ENCODE peak calls at places on chromosomes 11 and 22, in four cellular contexts. Y, A, P and M are unnamed samples.
A peak's percentile ranks its signal among the peaks of the same experiment; 100 is the strongest.

GRCh38 chr22:49964493-49965290 is 4.1 kb downstream of the PIM3 start:
- DNase-seq in Y (no peak), A (no peak), P (no peak), M (no peak)

GRCh38 chr22:35212020-35212419 is 45.3 kb upstream of the HMGXB4 start:
- DNase-seq in Y (no peak), A (no peak), P (no peak), M (peak; percentile 90)

GRCh38 chr11:30583505-30584280 is 2.5 kb downstream of the MPPED2 start:
- DNase-seq in Y (no peak), A (no peak), P (no peak), M (no peak)

GRCh38 chr11:3866206-3866605 is 10.7 kb downstream of the STIM1 start:
- DNase-seq in Y (no peak), A (no peak), P (peak; percentile 84), M (no peak)

GRCh38 chr11:32435511-32435946 is at the start of gene WT1:
- DNase-seq in Y (peak; percentile 56), A (no peak), P (no peak), M (peak; percentile 85)

GRCh38 chr22:33873666-33874065 is 46.6 kb downstream of the LARGE1 start:
- DNase-seq in Y (no peak), A (no peak), P (no peak), M (no peak)

GRCh38 chr11:92969634-92970347 is at the start of gene MTNR1B:
- DNase-seq in Y (no peak), A (no peak), P (no peak), M (no peak)

GRCh38 chr22:28855355-28856094 is 27.8 kb upstream of the ZNRF3 start:
- DNase-seq in Y (peak; percentile 83), A (peak; percentile 27), P (peak; percentile 70), M (peak; percentile 70)

GRCh38 chr22:24471570-24471969 is 23.6 kb upstream of the UPB1 start:
- DNase-seq in Y (no peak), A (no peak), P (no peak), M (no peak)

GRCh38 chr22:31350410-31350863 is 4.3 kb upstream of the PATZ1 start:
- DNase-seq in Y (no peak), A (no peak), P (peak; percentile 90), M (peak; percentile 47)

GRCh38 chr11:68594123-68594522 is 90.2 kb upstream of the GAL start:
- DNase-seq in Y (no peak), A (no peak), P (no peak), M (no peak)

GRCh38 chr11:656866-657265 is 19.8 kb downstream of the DRD4 start:
- DNase-seq in Y (peak; percentile 3), A (no peak), P (no peak), M (no peak)

GRCh38 chr22:19360300-19360792 is 68.8 kb upstream of the CLTCL1 start:
- DNase-seq in Y (no peak), A (no peak), P (no peak), M (no peak)

GRCh38 chr11:37108436-37109204 is 510.6 kb upstream of the RAG2 start:
- DNase-seq in Y (no peak), A (no peak), P (no peak), M (no peak)

GRCh38 chr22:20741634-20742581 is 32.0 kb upstream of the SERPIND1 start:
- DNase-seq in Y (peak; percentile 64), A (no peak), P (peak; percentile 44), M (peak; percentile 90)

GRCh38 chr22:36860438-36860820 is 377 bp upstream of the NCF4 start:
- DNase-seq in Y (no peak), A (no peak), P (no peak), M (no peak)
- TF ChIP-seq TARDBP in Y (no peak), A (no peak), P (no peak), M (no peak)

DNA sequence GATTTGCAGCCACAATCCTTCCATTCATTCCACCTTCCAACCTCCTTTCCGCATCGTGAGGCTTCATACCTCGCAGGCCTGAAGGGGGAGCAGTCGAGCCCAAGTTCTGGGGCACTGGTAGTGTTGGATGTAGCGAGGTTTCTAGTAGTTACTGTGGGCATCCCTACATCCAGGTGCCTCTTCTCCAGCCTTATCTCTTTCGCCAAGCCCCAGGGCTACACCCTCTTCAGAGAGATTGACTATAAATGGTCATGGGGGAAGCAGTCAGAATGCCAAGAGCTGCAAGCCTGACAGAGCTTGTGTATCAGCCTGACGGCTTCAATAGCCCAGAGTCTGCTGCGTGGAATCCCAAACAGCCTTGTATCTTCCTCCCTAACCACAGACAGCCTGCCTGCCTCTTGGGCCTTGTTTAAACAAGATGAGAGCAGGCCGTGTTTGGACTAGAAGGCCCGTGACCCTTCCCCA is 28.9 kb downstream of the CLMP start:
- DNase-seq in Y (peak; percentile 63), A (no peak), P (no peak), M (peak; percentile 18)
- TF ChIP-seq TARDBP in Y (no peak), A (no peak), P (no peak), M (no peak)

GRCh38 chr11:56917708-56918450 is 70.8 kb upstream of the OR5AK2 start:
- DNase-seq in Y (no peak), A (no peak), P (no peak), M (no peak)
- TF ChIP-seq TARDBP in Y (no peak), A (no peak), P (no peak), M (no peak)

DNA sequence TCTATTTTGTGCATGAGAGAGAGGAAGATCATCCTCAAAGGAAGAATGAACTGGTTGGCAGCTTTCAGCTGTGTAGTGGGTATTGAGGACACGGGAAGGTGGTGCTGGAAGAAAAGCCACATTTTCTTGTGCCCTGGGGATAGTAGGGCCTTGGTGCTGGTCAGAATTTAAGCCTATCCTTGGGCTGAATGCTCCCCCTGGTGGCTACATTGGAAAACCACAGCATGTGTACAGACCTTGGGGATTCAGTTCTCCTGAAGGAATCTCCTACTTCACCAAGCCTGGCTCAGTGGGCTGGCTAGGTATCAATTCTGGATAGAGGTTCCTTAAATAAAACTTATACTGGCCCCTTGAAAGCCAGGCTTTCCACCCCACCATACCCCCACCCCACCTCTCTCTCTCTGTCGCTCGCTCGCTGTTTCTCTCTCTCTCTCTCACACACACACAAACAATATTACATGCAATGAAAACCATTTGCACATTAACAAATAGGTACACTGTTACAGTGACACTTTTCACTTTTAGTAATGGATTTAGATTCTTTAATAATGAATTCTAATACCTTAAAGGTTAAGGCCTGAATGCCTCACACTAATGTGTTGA is 2.8 kb upstream of the OR51M1 start:
- DNase-seq in Y (peak; percentile 60), A (no peak), P (peak; percentile 52), M (peak; percentile 54)
- TF ChIP-seq TARDBP in Y (no peak), A (no peak), P (no peak), M (no peak)

GRCh38 chr11:17597770-17598169 is 50.7 kb downstream of the OTOG start:
- DNase-seq in Y (no peak), A (no peak), P (no peak), M (no peak)
- TF ChIP-seq TARDBP in Y (no peak), A (no peak), P (no peak), M (no peak)

DNA sequence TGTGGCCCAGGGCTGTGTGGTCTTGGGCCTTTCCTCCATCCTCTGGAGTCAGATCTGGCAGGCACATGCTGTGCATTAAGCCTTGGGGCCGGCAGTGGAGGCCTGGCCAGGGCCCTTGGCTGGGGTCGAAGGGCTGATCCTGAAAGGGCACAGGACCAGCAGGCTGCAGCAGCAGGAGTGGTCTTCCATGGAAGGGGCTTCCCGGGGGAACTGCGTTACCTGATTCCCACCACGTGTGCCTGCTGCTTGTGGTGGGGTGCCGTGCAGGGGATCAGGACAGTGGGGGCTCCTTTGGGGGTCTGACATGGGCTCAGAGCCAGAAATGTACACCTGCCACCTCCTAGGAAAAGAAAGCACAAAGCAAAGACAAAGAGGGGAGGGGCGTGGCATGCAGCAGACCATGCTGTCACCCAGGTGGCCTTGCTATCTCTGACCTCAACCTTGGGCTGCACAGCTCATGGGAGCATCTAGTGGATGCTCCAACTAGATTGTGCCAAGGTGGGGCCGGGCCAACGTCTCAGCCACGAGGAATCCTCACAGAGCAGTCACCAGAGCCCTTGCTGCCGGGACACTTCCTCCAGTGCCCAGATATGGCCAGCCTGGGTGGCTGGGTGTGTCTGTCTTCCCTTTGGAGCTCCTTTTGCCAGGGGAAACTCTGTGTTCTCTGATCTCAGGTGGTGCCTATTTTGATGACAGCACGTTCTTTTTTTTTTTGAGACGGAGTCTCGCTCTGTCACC is 17.9 kb upstream of the YPEL1 start:
- DNase-seq in Y (no peak), A (no peak), P (peak; percentile 13), M (peak; percentile 87)
- TF ChIP-seq TARDBP in Y (no peak), A (no peak), P (no peak), M (no peak)

DNA sequence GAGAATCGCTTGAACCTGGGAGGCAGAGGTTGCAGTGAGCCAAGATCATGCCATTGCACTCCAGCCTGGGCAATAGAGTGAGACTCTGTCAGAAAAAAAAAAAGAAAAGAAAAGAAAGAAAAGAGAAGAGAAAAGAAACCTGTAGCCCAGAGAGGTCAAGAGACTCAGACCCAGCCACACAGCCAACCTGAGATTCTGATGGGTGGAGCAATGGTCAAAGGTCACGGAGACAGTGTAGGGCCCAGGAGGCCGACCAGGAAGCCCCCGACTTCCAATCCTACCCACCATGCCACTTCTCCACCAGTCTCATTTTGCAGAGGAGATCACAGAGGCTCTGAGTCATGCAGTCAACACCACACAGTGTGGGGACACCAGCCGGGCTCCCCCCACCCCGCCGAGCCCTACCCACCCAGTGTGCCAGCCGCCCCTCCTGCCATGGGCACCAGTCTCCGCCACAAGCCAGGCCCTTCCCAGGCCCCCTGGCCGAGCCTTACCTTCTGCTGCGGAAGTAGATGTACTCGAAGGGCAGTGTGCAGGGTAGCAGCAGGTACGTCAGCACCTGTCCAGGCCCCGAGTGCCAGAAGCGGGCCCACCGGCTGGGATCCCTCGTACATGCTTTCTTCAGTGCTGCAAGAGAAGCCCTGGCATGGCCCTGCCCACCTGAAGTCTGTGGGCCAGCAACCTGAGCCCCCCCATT is 7.9 kb downstream of the PNPLA5 start:
- DNase-seq in Y (no peak), A (no peak), P (no peak), M (no peak)
- TF ChIP-seq TARDBP in Y (no peak), A (no peak), P (no peak), M (no peak)

GRCh38 chr11:66150140-66150539 is 80.1 kb downstream of the PACS1 start:
- DNase-seq in Y (no peak), A (no peak), P (no peak), M (no peak)
- TF ChIP-seq TARDBP in Y (no peak), A (no peak), P (no peak), M (no peak)

GRCh38 chr11:118135796-118136165 is 16.8 kb downstream of the SCN4B start:
- DNase-seq in Y (no peak), A (no peak), P (no peak), M (no peak)

GRCh38 chr11:118136826-118137225 is 15.8 kb downstream of the SCN4B start:
- DNase-seq in Y (no peak), A (no peak), P (no peak), M (no peak)

GRCh38 chr11:118139578-118139977 is 13.0 kb downstream of the SCN4B start:
- DNase-seq in Y (no peak), A (no peak), P (no peak), M (no peak)

GRCh38 chr11:118136341-118136740 is 16.3 kb downstream of the SCN4B start:
- DNase-seq in Y (no peak), A (no peak), P (no peak), M (no peak)

GRCh38 chr11:118138839-118139420 is 13.7 kb downstream of the SCN4B start:
- DNase-seq in Y (no peak), A (no peak), P (no peak), M (no peak)
- TF ChIP-seq TARDBP in Y (no peak), A (no peak), P (no peak), M (no peak)